ENCODE peak calls at places on chromosomes 1 and 21, in seven cellular contexts. Q, Y, F, C, G, E and N are unnamed samples.

GRCh38 chr1:38045431-38046332 is 911 bp downstream of the POU3F1 start:
- DNase-seq in C (no peak), G (no peak), Y (no peak), Q (peak; percentile 85), E (no peak), F (no peak), N (no peak)

GRCh38 chr1:238223067-238223640 is 332.4 kb upstream of the ZP4 start:
- DNase-seq in F (no peak), C (no peak), Y (no peak), G (no peak), E (no peak), Q (no peak), N (no peak)

GRCh38 chr1:90713741-90714509 is 3.2 kb downstream of the BARHL2 start:
- DNase-seq in Y (peak; percentile 17), F (no peak), E (no peak), G (no peak), Q (peak; percentile 79), C (no peak), N (no peak)

GRCh38 chr1:116538527-116538926 is 32.3 kb downstream of the CD58 start:
- DNase-seq in E (peak; percentile 84), Q (no peak), C (no peak), G (no peak), Y (peak; percentile 37), F (peak; percentile 6), N (no peak)

GRCh38 chr1:46254668-46255067 is 7.1 kb downstream of the RAD54L start:
- DNase-seq in C (no peak), G (no peak), Q (peak; percentile 68), Y (no peak), F (no peak), E (no peak), N (no peak)

GRCh38 chr1:56645663-56646330 is 683 bp downstream of the PRKAA2 start:
- DNase-seq in Y (peak; percentile 24), E (no peak), C (no peak), F (no peak), G (peak; percentile 36), Q (peak; percentile 78), N (no peak)

GRCh38 chr21:44958471-44959191 is 18.8 kb downstream of the SLX9 start:
- DNase-seq in E (peak; percentile 81), G (peak; percentile 95), F (peak; percentile 90), C (peak; percentile 71), Y (peak; percentile 73), Q (no peak), N (no peak)

GRCh38 chr1:230807551-230808267 is 60.5 kb downstream of the CAPN9 start:
- DNase-seq in Y (no peak), G (no peak), E (no peak), C (no peak), Q (peak; percentile 3), F (no peak), N (no peak)

GRCh38 chr1:45979074-45979777 is 153.2 kb downstream of the PIK3R3 start:
- DNase-seq in C (no peak), Y (peak; percentile 11), G (peak; percentile 69), E (peak; percentile 47), F (no peak), Q (no peak), N (no peak)